ENCODE peak calls at places on chromosomes 3 and 15, in four cellular contexts. I, U, K and B are unnamed samples.
A peak's percentile ranks its signal among the peaks of the same experiment; 100 is the strongest.

GRCh38 chr3:100087203-100087602 is 27.1 kb downstream of the FILIP1L start:
- DNase-seq in U (no peak), K (no peak), I (no peak), B (no peak)

GRCh38 chr15:70643783-70644125 is 119.6 kb downstream of the UACA start:
- DNase-seq in U (no peak), I (no peak), K (peak; percentile 11), B (peak; percentile 33)

GRCh38 chr3:51156147-51156546 is 228.9 kb upstream of the MANF start:
- DNase-seq in K (no peak), U (no peak), I (no peak), B (no peak)

GRCh38 chr15:61742591-61742990 is 317.7 kb downstream of the VPS13C start:
- DNase-seq in I (no peak), K (peak; percentile 84), U (no peak), B (peak; percentile 38)

GRCh38 chr3:12870942-12871341 is 29.6 kb upstream of the RPL32 start:
- DNase-seq in K (no peak), I (no peak), U (no peak), B (no peak)

GRCh38 chr3:177595789-177596188 is 398.5 kb upstream of the TBL1XR1 start:
- DNase-seq in I (no peak), K (peak; percentile 61), U (no peak), B (no peak)

GRCh38 chr3:100850721-100851120 is 141.4 kb downstream of the TFG start:
- DNase-seq in U (no peak), K (peak; percentile 66), I (no peak), B (no peak)

GRCh38 chr15:74752486-74753395 is 4.1 kb downstream of the CYP1A2 start:
- DNase-seq in I (no peak), K (peak; percentile 78), U (no peak), B (peak; percentile 46)

GRCh38 chr15:50996641-50997040 is 88.2 kb downstream of the AP4E1 start:
- DNase-seq in K (peak; percentile 90), U (no peak), I (no peak), B (peak; percentile 35)

GRCh38 chr3:183252973-183253363 is at the start of gene B3GNT5:
- DNase-seq in U (no peak), I (no peak), K (peak; percentile 95), B (peak; percentile 70)